ENCODE peak calls at places on chromosomes 11 and 22, in nine cellular contexts. S is body of pancreas, F is sigmoid colon, P is fibroblast of lung, O is A549, D is brain microvascular endothelial cell, X is fibroblast of the aortic adventitia, N is bronchial epithelial cell, E is cardiac fibroblast. H is an unnamed sample.

GRCh38 chr22:26669060-26669481 is 11.7 kb downstream of the MIAT start:
- DNase-seq in D (peak), N (peak), S (peak), X (no peak), F (no peak), E (peak), P (no peak), O (no peak), H (peak)

GRCh38 chr11:65773784-65774411 is 6.9 kb downstream of the AP5B1 start:
- DNase-seq in F (peak), P (no peak), S (no peak), X (no peak), D (no peak), O (no peak), N (peak), E (no peak), H (no peak)

GRCh38 chr11:7311903-7312302 is 60.2 kb downstream of the SYT9 start:
- DNase-seq in E (no peak), P (no peak), X (no peak), D (no peak), N (no peak), O (no peak), S (no peak), F (no peak), H (no peak)

GRCh38 chr22:45296628-45297297 is 12.0 kb downstream of the UPK3A start:
- DNase-seq in D (no peak), F (no peak), O (no peak), X (no peak), P (no peak), E (no peak), N (no peak), S (no peak), H (no peak)

GRCh38 chr22:24068377-24068680 is 57.2 kb downstream of the CABIN1 start:
- DNase-seq in N (no peak), E (no peak), S (no peak), F (peak), D (no peak), P (no peak), X (no peak), O (no peak), H (no peak)

GRCh38 chr11:81211050-81211449 is 1522.6 kb downstream of the FAM181B start:
- DNase-seq in P (no peak), O (no peak), N (no peak), X (no peak), F (no peak), E (no peak), S (no peak), D (no peak), H (no peak)

GRCh38 chr22:37781434-37782059 is 26.2 kb upstream of the GCAT start:
- DNase-seq in D (no peak), O (no peak), X (peak), N (no peak), F (no peak), S (peak), P (no peak), E (peak), H (no peak)

GRCh38 chr11:110629594-110629993 is 82.6 kb downstream of the ARHGAP20 start:
- DNase-seq in E (no peak), F (no peak), P (no peak), X (no peak), S (no peak), N (no peak), D (no peak), O (no peak), H (no peak)

GRCh38 chr11:98674390-98674789 is 346.4 kb upstream of the CNTN5 start:
- DNase-seq in S (no peak), E (no peak), P (no peak), N (no peak), O (no peak), X (no peak), F (no peak), D (no peak), H (no peak)

GRCh38 chr11:104003491-104003890 is 32.9 kb upstream of the DDI1 start:
- DNase-seq in P (peak), F (no peak), O (no peak), E (peak), X (peak), S (no peak), N (no peak), D (peak), H (peak)

GRCh38 chr11:94519478-94520084 is 7.3 kb downstream of the C11orf97 start:
- DNase-seq in F (no peak), S (no peak), D (peak), N (no peak), P (peak), E (peak), O (peak), X (peak), H (peak)

GRCh38 chr11:121418625-121419114 is 33.4 kb upstream of the SORL1 start:
- DNase-seq in S (no peak), E (peak), O (no peak), N (no peak), P (no peak), F (no peak), X (no peak), D (no peak), H (no peak)

GRCh38 chr11:120131941-120132644 is 5.8 kb downstream of the TRIM29 start:
- DNase-seq in F (peak), D (no peak), N (peak), X (no peak), P (no peak), E (no peak), O (no peak), S (peak), H (no peak)
- H3K4me3 ChIP-seq in F (no peak), D (no peak), N (peak), X (no peak), P (no peak), E (no peak), O (no peak), S (no peak), H (no peak)

GRCh38 chr11:35461917-35462316 is 42.6 kb upstream of the SLC1A2 start:
- DNase-seq in N (no peak), F (no peak), E (no peak), D (no peak), P (no peak), O (no peak), S (no peak), X (no peak), H (no peak)

GRCh38 chr11:35458846-35459245 is 39.5 kb upstream of the SLC1A2 start:
- DNase-seq in E (no peak), N (no peak), S (no peak), D (no peak), O (no peak), F (no peak), P (peak), X (no peak), H (peak)

GRCh38 chr11:35463211-35463810 is 44.0 kb upstream of the SLC1A2 start:
- DNase-seq in D (no peak), N (no peak), P (no peak), X (no peak), E (no peak), F (no peak), O (no peak), S (no peak), H (no peak)

GRCh38 chr11:35466058-35466457 is 46.7 kb upstream of the SLC1A2 start:
- DNase-seq in O (no peak), N (no peak), E (no peak), S (no peak), F (no peak), X (no peak), D (no peak), P (no peak), H (no peak)

GRCh38 chr11:35464308-35464707 is 45.0 kb upstream of the SLC1A2 start:
- DNase-seq in F (no peak), O (no peak), S (no peak), N (peak), X (peak), D (no peak), P (peak), E (no peak), H (no peak)
- TF ChIP-seq CTCF in F (no peak), O (peak), S (no peak), N (peak), X (peak), D (peak), P (no peak), E (peak), H (peak)

GRCh38 chr22:22717723-22718122 is 73.3 kb downstream of the GGTLC2 start:
- DNase-seq in E (no peak), N (no peak), X (no peak), P (no peak), S (no peak), F (no peak), D (no peak), O (no peak), H (no peak)

GRCh38 chr22:22714600-22715361 is 70.4 kb downstream of the GGTLC2 start:
- DNase-seq in X (no peak), F (no peak), E (no peak), N (no peak), P (no peak), S (no peak), O (no peak), D (no peak), H (no peak)

GRCh38 chr22:22713416-22713815 is 69.0 kb downstream of the GGTLC2 start:
- DNase-seq in P (no peak), F (no peak), S (no peak), E (no peak), O (no peak), D (no peak), N (no peak), X (no peak), H (no peak)

GRCh38 chr22:22712666-22713365 is 68.4 kb downstream of the GGTLC2 start:
- DNase-seq in P (no peak), S (no peak), E (no peak), O (no peak), D (no peak), F (no peak), X (no peak), N (no peak), H (no peak)

DNA sequence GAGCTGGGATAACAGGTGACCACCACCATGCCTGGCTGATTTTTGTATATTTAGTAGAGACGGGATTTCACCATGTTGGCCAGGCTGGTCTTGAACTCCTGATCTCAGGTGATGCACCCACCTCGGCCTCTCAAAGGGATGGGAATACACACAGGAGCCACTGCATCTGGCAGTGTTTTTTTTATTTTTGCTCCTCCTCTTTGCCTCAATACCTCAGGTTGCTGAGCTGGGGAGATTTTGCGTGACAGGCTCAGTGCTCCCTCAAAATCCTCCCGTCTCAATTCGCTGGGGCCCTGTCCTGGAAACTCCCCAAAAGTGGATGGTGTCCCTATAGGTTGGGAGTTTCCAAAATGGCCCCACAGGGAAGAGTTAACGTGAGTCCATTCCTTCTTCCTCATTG is 71.7 kb downstream of the GGTLC2 start:
- DNase-seq in E (no peak), P (no peak), D (no peak), S (no peak), O (no peak), X (no peak), N (no peak), F (no peak), H (no peak)
- H3K4me3 ChIP-seq in E (no peak), P (no peak), D (no peak), S (no peak), O (no peak), X (no peak), N (no peak), F (no peak), H (no peak)

GRCh38 chr11:76235233-76236091 is 29.2 kb upstream of the WNT11 start:
- DNase-seq in N (peak), S (peak), F (peak), X (peak), O (peak), E (peak), D (peak), P (peak), H (peak)
- TF ChIP-seq CTCF in N (no peak), S (no peak), F (no peak), X (no peak), O (no peak), E (no peak), D (no peak), P (no peak), H (no peak)

GRCh38 chr11:57231539-57232253 is 5.4 kb downstream of the APLNR start:
- DNase-seq in P (no peak), E (no peak), X (no peak), F (no peak), N (no peak), O (no peak), S (no peak), D (no peak), H (no peak)
- H3K4me3 ChIP-seq in P (no peak), E (no peak), X (no peak), F (no peak), N (no peak), O (no peak), S (no peak), D (no peak), H (no peak)